ENCODE peak calls at places on chromosomes 12 and 14, in six cellular contexts. One of them, this sample, is unnamed.

GRCh38 chr14:23076785-23077408 is 18.0 kb downstream of the ACIN1 start:
- DNase-seq in right atrium auricular region: no peak
- DNase-seq in gastrocnemius medialis: no peak
- DNase-seq in hepatocyte: peak
- DNase-seq in uterus: no peak
- DNase-seq in cardiac muscle cell: peak
- DNase-seq in this sample: no peak

GRCh38 chr12:95663525-95663924 is 112.2 kb upstream of the USP44 start:
- DNase-seq in right atrium auricular region: no peak
- DNase-seq in hepatocyte: no peak
- DNase-seq in uterus: no peak
- DNase-seq in gastrocnemius medialis: no peak
- DNase-seq in cardiac muscle cell: peak
- DNase-seq in this sample: peak

GRCh38 chr12:9180810-9181209 is 27.4 kb downstream of the PZP start:
- DNase-seq in gastrocnemius medialis: no peak
- DNase-seq in right atrium auricular region: no peak
- DNase-seq in hepatocyte: no peak
- DNase-seq in cardiac muscle cell: no peak
- DNase-seq in uterus: no peak
- DNase-seq in this sample: no peak

GRCh38 chr14:70680748-70681147 is 39.0 kb downstream of the TTC9 start:
- DNase-seq in uterus: no peak
- DNase-seq in cardiac muscle cell: no peak
- DNase-seq in gastrocnemius medialis: no peak
- DNase-seq in right atrium auricular region: no peak
- DNase-seq in hepatocyte: no peak
- DNase-seq in this sample: no peak

GRCh38 chr12:53259891-53260290 is 8.2 kb upstream of the ESPL1 start:
- DNase-seq in cardiac muscle cell: no peak
- DNase-seq in right atrium auricular region: no peak
- DNase-seq in gastrocnemius medialis: no peak
- DNase-seq in hepatocyte: no peak
- DNase-seq in uterus: no peak
- DNase-seq in this sample: no peak

GRCh38 chr12:128259556-128260070 is 7.4 kb upstream of the TMEM132C start:
- DNase-seq in uterus: peak
- DNase-seq in hepatocyte: peak
- DNase-seq in cardiac muscle cell: peak
- DNase-seq in gastrocnemius medialis: no peak
- DNase-seq in right atrium auricular region: no peak
- DNase-seq in this sample: no peak

GRCh38 chr12:76529226-76529918 is 30.2 kb downstream of the OSBPL8 start:
- DNase-seq in cardiac muscle cell: peak
- DNase-seq in uterus: no peak
- DNase-seq in hepatocyte: no peak
- DNase-seq in gastrocnemius medialis: no peak
- DNase-seq in right atrium auricular region: no peak
- DNase-seq in this sample: no peak

GRCh38 chr12:18467636-18468520 is 206.6 kb downstream of the PIK3C2G start:
- DNase-seq in hepatocyte: no peak
- DNase-seq in right atrium auricular region: no peak
- DNase-seq in uterus: no peak
- DNase-seq in gastrocnemius medialis: no peak
- DNase-seq in cardiac muscle cell: no peak
- DNase-seq in this sample: no peak

GRCh38 chr12:13504736-13505135 is 308.2 kb downstream of the EMP1 start:
- DNase-seq in hepatocyte: no peak
- DNase-seq in uterus: no peak
- DNase-seq in right atrium auricular region: no peak
- DNase-seq in gastrocnemius medialis: no peak
- DNase-seq in cardiac muscle cell: no peak
- DNase-seq in this sample: no peak

GRCh38 chr12:119448737-119449136 is 114.2 kb downstream of the CCDC60 start:
- DNase-seq in right atrium auricular region: no peak
- DNase-seq in hepatocyte: no peak
- DNase-seq in uterus: no peak
- DNase-seq in cardiac muscle cell: no peak
- DNase-seq in gastrocnemius medialis: no peak
- DNase-seq in this sample: no peak

GRCh38 chr12:58757422-58757821 is 162.9 kb downstream of the LRIG3 start:
- DNase-seq in uterus: no peak
- DNase-seq in right atrium auricular region: no peak
- DNase-seq in cardiac muscle cell: peak
- DNase-seq in hepatocyte: no peak
- DNase-seq in gastrocnemius medialis: no peak
- DNase-seq in this sample: peak

GRCh38 chr14:79585845-79586244 is 625.5 kb downstream of the DIO2 start:
- DNase-seq in cardiac muscle cell: peak
- DNase-seq in right atrium auricular region: no peak
- DNase-seq in gastrocnemius medialis: no peak
- DNase-seq in hepatocyte: no peak
- DNase-seq in uterus: no peak
- DNase-seq in this sample: no peak

GRCh38 chr12:108629824-108630476 is 3.7 kb downstream of the SELPLG start:
- DNase-seq in uterus: peak
- DNase-seq in cardiac muscle cell: peak
- DNase-seq in gastrocnemius medialis: no peak
- DNase-seq in right atrium auricular region: peak
- DNase-seq in hepatocyte: peak
- DNase-seq in this sample: no peak

GRCh38 chr12:46390881-46391280 is 18.3 kb upstream of the SLC38A2 start:
- DNase-seq in gastrocnemius medialis: no peak
- DNase-seq in uterus: no peak
- DNase-seq in hepatocyte: no peak
- DNase-seq in right atrium auricular region: no peak
- DNase-seq in cardiac muscle cell: no peak
- DNase-seq in this sample: no peak

GRCh38 chr12:132638541-132639408 is 20.2 kb downstream of the P2RX2 start:
- DNase-seq in uterus: peak
- DNase-seq in hepatocyte: peak
- DNase-seq in cardiac muscle cell: peak
- DNase-seq in right atrium auricular region: no peak
- DNase-seq in gastrocnemius medialis: peak
- DNase-seq in this sample: peak

GRCh38 chr14:89303452-89304435 is 113.3 kb downstream of the FOXN3 start:
- DNase-seq in uterus: peak
- DNase-seq in cardiac muscle cell: peak
- DNase-seq in right atrium auricular region: peak
- DNase-seq in gastrocnemius medialis: peak
- DNase-seq in hepatocyte: peak
- DNase-seq in this sample: no peak

GRCh38 chr12:67873355-67873754 is 115.9 kb upstream of the IFNG-AS1 start:
- DNase-seq in right atrium auricular region: no peak
- DNase-seq in hepatocyte: no peak
- DNase-seq in uterus: no peak
- DNase-seq in cardiac muscle cell: no peak
- DNase-seq in gastrocnemius medialis: no peak
- DNase-seq in this sample: no peak

GRCh38 chr12:49888461-49889151 is 15.1 kb downstream of the FAIM2 start:
- DNase-seq in uterus: no peak
- DNase-seq in right atrium auricular region: no peak
- DNase-seq in cardiac muscle cell: no peak
- DNase-seq in hepatocyte: no peak
- DNase-seq in gastrocnemius medialis: no peak
- DNase-seq in this sample: no peak
- TF ChIP-seq CTCF in uterus: no peak
- TF ChIP-seq CTCF in right atrium auricular region: no peak
- TF ChIP-seq CTCF in cardiac muscle cell: no peak
- TF ChIP-seq CTCF in hepatocyte: no peak
- TF ChIP-seq CTCF in gastrocnemius medialis: no peak
- TF ChIP-seq CTCF in this sample: no peak

GRCh38 chr14:100827751-100828447 is 2.0 kb downstream of the MEG3 start:
- DNase-seq in right atrium auricular region: no peak
- DNase-seq in cardiac muscle cell: peak
- DNase-seq in hepatocyte: no peak
- DNase-seq in gastrocnemius medialis: no peak
- DNase-seq in uterus: no peak
- DNase-seq in this sample: peak
- TF ChIP-seq CTCF in right atrium auricular region: peak
- TF ChIP-seq CTCF in cardiac muscle cell: peak
- TF ChIP-seq CTCF in hepatocyte: no peak
- TF ChIP-seq CTCF in gastrocnemius medialis: peak
- TF ChIP-seq CTCF in uterus: no peak
- TF ChIP-seq CTCF in this sample: peak

DNA sequence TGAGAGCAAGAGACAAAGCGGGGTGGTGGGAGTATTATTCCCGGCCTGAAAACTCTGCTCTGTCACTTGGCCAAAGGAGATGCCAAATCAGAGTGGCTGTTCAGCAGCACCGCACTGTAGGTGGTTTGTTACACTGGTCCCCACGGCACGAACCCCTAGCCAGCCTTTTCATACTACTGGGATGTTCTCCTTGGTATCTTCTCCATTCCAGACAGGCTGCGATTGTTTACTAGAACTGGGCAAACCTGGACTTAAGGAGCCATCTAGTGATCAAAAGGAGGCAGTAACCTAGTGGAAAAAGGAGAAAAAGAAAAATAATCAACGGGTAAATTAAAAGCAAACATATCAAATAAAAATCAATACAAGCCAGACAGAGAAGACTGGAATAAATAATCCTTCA is 58.9 kb upstream of the TMTC2 start:
- DNase-seq in gastrocnemius medialis: no peak
- DNase-seq in uterus: no peak
- DNase-seq in hepatocyte: peak
- DNase-seq in cardiac muscle cell: peak
- DNase-seq in right atrium auricular region: no peak
- DNase-seq in this sample: no peak
- TF ChIP-seq CTCF in gastrocnemius medialis: no peak
- TF ChIP-seq CTCF in uterus: no peak
- TF ChIP-seq CTCF in hepatocyte: peak
- TF ChIP-seq CTCF in cardiac muscle cell: peak
- TF ChIP-seq CTCF in right atrium auricular region: no peak
- TF ChIP-seq CTCF in this sample: peak

DNA sequence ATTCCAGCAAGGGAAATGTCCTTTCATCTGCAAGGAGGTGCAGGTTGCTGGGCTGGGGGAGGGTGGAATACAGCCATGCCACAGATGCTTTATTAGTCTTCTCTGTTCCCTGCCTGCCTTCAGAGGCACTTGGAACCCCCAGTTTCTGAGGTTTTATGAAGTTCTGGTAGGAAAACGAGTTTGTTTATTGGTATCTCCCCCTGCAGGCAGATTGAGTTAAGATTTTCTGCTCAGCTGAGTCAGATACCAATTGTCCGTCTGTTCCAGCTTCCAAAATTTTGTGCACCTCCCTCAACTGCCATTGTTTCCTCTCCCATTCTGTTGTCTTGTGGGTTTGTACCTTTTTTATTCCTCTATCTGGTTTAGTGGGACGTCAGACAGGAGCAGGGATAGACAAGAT is 155.6 kb downstream of the ETV6 start:
- DNase-seq in gastrocnemius medialis: no peak
- DNase-seq in uterus: no peak
- DNase-seq in cardiac muscle cell: no peak
- DNase-seq in right atrium auricular region: no peak
- DNase-seq in hepatocyte: no peak
- DNase-seq in this sample: no peak
- TF ChIP-seq CTCF in gastrocnemius medialis: no peak
- TF ChIP-seq CTCF in uterus: no peak
- TF ChIP-seq CTCF in cardiac muscle cell: no peak
- TF ChIP-seq CTCF in right atrium auricular region: no peak
- TF ChIP-seq CTCF in hepatocyte: no peak
- TF ChIP-seq CTCF in this sample: no peak

GRCh38 chr12:85445060-85445938 is 165.3 kb downstream of the ALX1 start:
- DNase-seq in uterus: no peak
- DNase-seq in cardiac muscle cell: no peak
- DNase-seq in right atrium auricular region: no peak
- DNase-seq in gastrocnemius medialis: no peak
- DNase-seq in hepatocyte: peak
- DNase-seq in this sample: no peak

GRCh38 chr12:85448031-85448430 is 168.0 kb downstream of the ALX1 start:
- DNase-seq in cardiac muscle cell: no peak
- DNase-seq in gastrocnemius medialis: no peak
- DNase-seq in hepatocyte: no peak
- DNase-seq in uterus: no peak
- DNase-seq in right atrium auricular region: no peak
- DNase-seq in this sample: no peak

GRCh38 chr12:85448548-85449139 is 168.6 kb downstream of the ALX1 start:
- DNase-seq in cardiac muscle cell: peak
- DNase-seq in uterus: no peak
- DNase-seq in right atrium auricular region: no peak
- DNase-seq in gastrocnemius medialis: no peak
- DNase-seq in hepatocyte: peak
- DNase-seq in this sample: no peak
- TF ChIP-seq CTCF in cardiac muscle cell: peak
- TF ChIP-seq CTCF in uterus: no peak
- TF ChIP-seq CTCF in right atrium auricular region: peak
- TF ChIP-seq CTCF in gastrocnemius medialis: no peak
- TF ChIP-seq CTCF in hepatocyte: peak
- TF ChIP-seq CTCF in this sample: peak

GRCh38 chr14:68451676-68452387 is 341.0 kb downstream of the ZFP36L1 start:
- DNase-seq in right atrium auricular region: peak
- DNase-seq in uterus: no peak
- DNase-seq in gastrocnemius medialis: peak
- DNase-seq in cardiac muscle cell: peak
- DNase-seq in hepatocyte: no peak
- DNase-seq in this sample: peak
- TF ChIP-seq CTCF in right atrium auricular region: no peak
- TF ChIP-seq CTCF in uterus: no peak
- TF ChIP-seq CTCF in gastrocnemius medialis: no peak
- TF ChIP-seq CTCF in cardiac muscle cell: no peak
- TF ChIP-seq CTCF in hepatocyte: no peak
- TF ChIP-seq CTCF in this sample: no peak

GRCh38 chr14:38012056-38012455 is 195.6 kb upstream of the SSTR1 start:
- DNase-seq in gastrocnemius medialis: no peak
- DNase-seq in uterus: no peak
- DNase-seq in hepatocyte: no peak
- DNase-seq in right atrium auricular region: no peak
- DNase-seq in cardiac muscle cell: no peak
- DNase-seq in this sample: no peak

DNA sequence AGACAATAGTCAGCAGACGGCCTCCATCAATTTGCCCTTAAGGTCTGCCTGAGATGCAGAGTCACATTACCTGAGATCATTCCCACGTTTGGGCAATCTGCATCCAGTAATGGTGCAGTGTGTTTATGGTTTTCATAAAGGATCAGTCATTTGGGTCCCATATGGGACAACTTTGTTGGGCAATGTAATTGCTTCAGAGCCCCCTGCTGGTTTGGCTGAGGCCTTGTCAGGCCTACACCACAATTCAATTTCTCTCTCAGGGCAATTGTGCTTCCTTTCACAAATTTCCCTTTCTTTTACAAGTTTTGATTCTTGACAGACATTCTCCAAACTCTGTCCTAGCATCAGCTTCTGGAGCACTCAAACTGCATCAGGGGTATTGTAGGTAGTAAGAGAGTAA is 191.2 kb upstream of the SSTR1 start:
- DNase-seq in uterus: no peak
- DNase-seq in gastrocnemius medialis: no peak
- DNase-seq in right atrium auricular region: no peak
- DNase-seq in cardiac muscle cell: peak
- DNase-seq in hepatocyte: no peak
- DNase-seq in this sample: no peak
- TF ChIP-seq CTCF in uterus: no peak
- TF ChIP-seq CTCF in gastrocnemius medialis: no peak
- TF ChIP-seq CTCF in right atrium auricular region: no peak
- TF ChIP-seq CTCF in cardiac muscle cell: peak
- TF ChIP-seq CTCF in hepatocyte: peak
- TF ChIP-seq CTCF in this sample: peak

This sample was measured in AG09319.